ENCODE peak calls at places on chromosomes 3 and 15, in ten cellular contexts. X is AG08396; F is activated CD8-positive, alpha-beta memory T cell treated with anti-CD3 and anti-CD28 coated beads, Interleukin-2, amount 50 U/mL, for 4 hours; U is foreskin fibroblast; A is NCI-H187 treated with DMSO at 0.1 percent for 48 hours; W is H9; L is amniotic stem cell; V is astrocyte of the spinal cord; J is stimulated activated CD4-positive, alpha-beta T cell treated with anti-CD3 and anti-CD28 coated beads, Interleukin-1b, Interleukin-23, amount 100 ng/mL, for 1 hour; T is NAMALWA. D is an unnamed sample.

GRCh38 chr3:108862865-108863798 is 40.5 kb downstream of the TRAT1 start:
- DNase-seq in X (peak; percentile 17), F (no peak), U (no peak), A (no peak), W (no peak), L (no peak), V (peak; percentile 79), J (no peak), T (no peak), D (no peak)

GRCh38 chr15:70964058-70964457 is 71.4 kb downstream of the LRRC49 start:
- DNase-seq in X (no peak), F (no peak), U (no peak), A (no peak), W (no peak), L (no peak), V (no peak), J (no peak), T (no peak), D (no peak)

GRCh38 chr15:50235794-50236193 is 29.7 kb downstream of the HDC start:
- DNase-seq in X (no peak), F (no peak), U (no peak), A (no peak), W (no peak), L (no peak), V (no peak), J (no peak), T (no peak), D (peak; percentile 30)

GRCh38 chr3:161851941-161852566 is 355.4 kb downstream of the OTOL1 start:
- DNase-seq in X (peak; percentile 16), F (no peak), U (no peak), A (no peak), W (peak; percentile 73), L (no peak), V (peak; percentile 55), J (no peak), T (peak; percentile 73), D (peak; percentile 80)

GRCh38 chr15:62060116-62060895 is at the start of gene VPS13C:
- DNase-seq in X (peak; percentile 98), F (peak; percentile 89), U (peak; percentile 93), A (no peak), W (peak; percentile 95), L (peak; percentile 86), V (peak; percentile 92), J (peak; percentile 79), T (peak; percentile 98), D (peak; percentile 97)

GRCh38 chr15:61146643-61147230 is 82.4 kb downstream of the RORA start:
- DNase-seq in X (no peak), F (no peak), U (no peak), A (no peak), W (no peak), L (no peak), V (no peak), J (no peak), T (no peak), D (no peak)

GRCh38 chr15:58980351-58980939 is 7.0 kb upstream of the RNF111 start:
- DNase-seq in X (no peak), F (no peak), U (no peak), A (no peak), W (no peak), L (peak; percentile 11), V (peak; percentile 59), J (no peak), T (peak; percentile 75), D (peak; percentile 83)

GRCh38 chr15:66714543-66714981 is 12.5 kb downstream of the SMAD6 start:
- DNase-seq in X (peak; percentile 53), F (no peak), U (peak; percentile 71), A (no peak), W (no peak), L (no peak), V (no peak), J (no peak), T (no peak), D (no peak)

GRCh38 chr3:186933801-186934200 is 3.5 kb downstream of the ST6GAL1 start:
- DNase-seq in X (no peak), F (no peak), U (no peak), A (no peak), W (no peak), L (no peak), V (no peak), J (no peak), T (no peak), D (peak; percentile 78)

GRCh38 chr3:133452603-133453313 is 52.9 kb downstream of the BFSP2 start:
- DNase-seq in X (no peak), F (no peak), U (no peak), A (no peak), W (no peak), L (peak; percentile 39), V (peak; percentile 17), J (no peak), T (no peak), D (peak; percentile 32)

GRCh38 chr15:50055333-50056278 is 63.4 kb downstream of the ATP8B4 start:
- DNase-seq in X (peak; percentile 8), F (no peak), U (peak; percentile 75), A (no peak), W (no peak), L (no peak), V (peak; percentile 81), J (no peak), T (no peak), D (no peak)

GRCh38 chr3:193701896-193702644 is 109.1 kb downstream of the OPA1 start:
- DNase-seq in X (no peak), F (no peak), U (no peak), A (no peak), W (no peak), L (no peak), V (peak; percentile 64), J (no peak), T (peak; percentile 21), D (no peak)

GRCh38 chr15:70474367-70474681 is 289.0 kb downstream of the UACA start:
- DNase-seq in X (no peak), F (no peak), U (no peak), A (no peak), W (no peak), L (no peak), V (no peak), J (no peak), T (no peak), D (no peak)

D was measured in Karpas-422.